ENCODE peak calls at places on chromosomes 2 and 18, in ten cellular contexts. One of them, this sample, is unnamed.
A peak's percentile ranks its signal among the peaks of the same experiment; 100 is the strongest.

GRCh38 chr2:120934891-120935338 is 199.2 kb downstream of the GLI2 start:
- DNase-seq in HepG2: peak; percentile 84
- DNase-seq in tibial artery: peak; percentile 71
- DNase-seq in psoas muscle: peak; percentile 61
- DNase-seq in prostate gland: peak; percentile 79
- DNase-seq in Panc1: peak; percentile 76
- DNase-seq in breast epithelium: no peak
- DNase-seq in lower lobe of right lung: no peak
- DNase-seq in PC-9: peak; percentile 82
- DNase-seq in upper lobe of right lung: no peak
- DNase-seq in this sample: peak; percentile 59

GRCh38 chr2:158501301-158501700 is 44.5 kb downstream of the PKP4 start:
- DNase-seq in lower lobe of right lung: no peak
- DNase-seq in PC-9: no peak
- DNase-seq in Panc1: no peak
- DNase-seq in tibial artery: no peak
- DNase-seq in psoas muscle: no peak
- DNase-seq in upper lobe of right lung: no peak
- DNase-seq in HepG2: no peak
- DNase-seq in breast epithelium: no peak
- DNase-seq in prostate gland: no peak
- DNase-seq in this sample: no peak

GRCh38 chr2:169107645-169108044 is 38.3 kb downstream of the DHRS9 start:
- DNase-seq in HepG2: no peak
- DNase-seq in PC-9: peak; percentile 57
- DNase-seq in lower lobe of right lung: no peak
- DNase-seq in breast epithelium: no peak
- DNase-seq in psoas muscle: no peak
- DNase-seq in upper lobe of right lung: no peak
- DNase-seq in prostate gland: no peak
- DNase-seq in Panc1: no peak
- DNase-seq in tibial artery: no peak
- DNase-seq in this sample: peak; percentile 59

GRCh38 chr2:207253946-207254345 is 88.2 kb upstream of the KLF7 start:
- DNase-seq in tibial artery: no peak
- DNase-seq in PC-9: peak; percentile 78
- DNase-seq in prostate gland: no peak
- DNase-seq in psoas muscle: no peak
- DNase-seq in lower lobe of right lung: no peak
- DNase-seq in breast epithelium: no peak
- DNase-seq in HepG2: no peak
- DNase-seq in Panc1: no peak
- DNase-seq in upper lobe of right lung: no peak
- DNase-seq in this sample: no peak

GRCh38 chr18:45557296-45557695 is 58.0 kb upstream of the SLC14A2 start:
- DNase-seq in prostate gland: no peak
- DNase-seq in upper lobe of right lung: no peak
- DNase-seq in tibial artery: no peak
- DNase-seq in breast epithelium: no peak
- DNase-seq in HepG2: no peak
- DNase-seq in PC-9: no peak
- DNase-seq in lower lobe of right lung: no peak
- DNase-seq in psoas muscle: no peak
- DNase-seq in Panc1: no peak
- DNase-seq in this sample: no peak

GRCh38 chr18:40283560-40283959 is 1671.5 kb upstream of the PIK3C3 start:
- DNase-seq in Panc1: no peak
- DNase-seq in tibial artery: no peak
- DNase-seq in upper lobe of right lung: no peak
- DNase-seq in prostate gland: no peak
- DNase-seq in PC-9: no peak
- DNase-seq in lower lobe of right lung: no peak
- DNase-seq in psoas muscle: no peak
- DNase-seq in breast epithelium: no peak
- DNase-seq in HepG2: no peak
- DNase-seq in this sample: no peak

GRCh38 chr2:230797515-230798495 is 66.9 kb upstream of the ITM2C start:
- DNase-seq in PC-9: no peak
- DNase-seq in lower lobe of right lung: no peak
- DNase-seq in prostate gland: no peak
- DNase-seq in breast epithelium: no peak
- DNase-seq in HepG2: no peak
- DNase-seq in psoas muscle: no peak
- DNase-seq in upper lobe of right lung: no peak
- DNase-seq in tibial artery: no peak
- DNase-seq in Panc1: no peak
- DNase-seq in this sample: no peak

GRCh38 chr2:120653026-120653425 is 82.6 kb upstream of the GLI2 start:
- DNase-seq in Panc1: no peak
- DNase-seq in breast epithelium: no peak
- DNase-seq in lower lobe of right lung: no peak
- DNase-seq in tibial artery: no peak
- DNase-seq in prostate gland: no peak
- DNase-seq in HepG2: no peak
- DNase-seq in upper lobe of right lung: no peak
- DNase-seq in psoas muscle: no peak
- DNase-seq in PC-9: no peak
- DNase-seq in this sample: no peak

GRCh38 chr18:49846263-49846662 is 32.9 kb upstream of the ACAA2 start:
- DNase-seq in prostate gland: no peak
- DNase-seq in PC-9: no peak
- DNase-seq in lower lobe of right lung: no peak
- DNase-seq in tibial artery: no peak
- DNase-seq in psoas muscle: no peak
- DNase-seq in breast epithelium: no peak
- DNase-seq in Panc1: no peak
- DNase-seq in upper lobe of right lung: no peak
- DNase-seq in HepG2: no peak
- DNase-seq in this sample: no peak

GRCh38 chr2:160269365-160269764 is 69.3 kb upstream of the ITGB6 start:
- DNase-seq in PC-9: no peak
- DNase-seq in psoas muscle: no peak
- DNase-seq in tibial artery: no peak
- DNase-seq in prostate gland: no peak
- DNase-seq in HepG2: no peak
- DNase-seq in lower lobe of right lung: peak; percentile 49
- DNase-seq in breast epithelium: no peak
- DNase-seq in Panc1: no peak
- DNase-seq in upper lobe of right lung: no peak
- DNase-seq in this sample: no peak

GRCh38 chr18:22829781-22830180 is 103.3 kb upstream of the RBBP8 start:
- DNase-seq in psoas muscle: no peak
- DNase-seq in breast epithelium: no peak
- DNase-seq in prostate gland: no peak
- DNase-seq in tibial artery: no peak
- DNase-seq in PC-9: no peak
- DNase-seq in lower lobe of right lung: no peak
- DNase-seq in upper lobe of right lung: no peak
- DNase-seq in Panc1: no peak
- DNase-seq in HepG2: no peak
- DNase-seq in this sample: no peak

GRCh38 chr2:851680-852079 is 99.0 kb upstream of the SNTG2 start:
- DNase-seq in breast epithelium: no peak
- DNase-seq in psoas muscle: no peak
- DNase-seq in prostate gland: no peak
- DNase-seq in lower lobe of right lung: no peak
- DNase-seq in tibial artery: no peak
- DNase-seq in upper lobe of right lung: no peak
- DNase-seq in Panc1: no peak
- DNase-seq in HepG2: no peak
- DNase-seq in PC-9: no peak
- DNase-seq in this sample: no peak

GRCh38 chr2:170461875-170462274 is 253.3 kb upstream of the SP5 start:
- DNase-seq in upper lobe of right lung: no peak
- DNase-seq in lower lobe of right lung: no peak
- DNase-seq in HepG2: no peak
- DNase-seq in Panc1: no peak
- DNase-seq in tibial artery: no peak
- DNase-seq in PC-9: no peak
- DNase-seq in breast epithelium: no peak
- DNase-seq in psoas muscle: no peak
- DNase-seq in prostate gland: no peak
- DNase-seq in this sample: no peak

GRCh38 chr2:130837811-130838565 is 1.3 kb downstream of the ARHGEF4 start:
- DNase-seq in breast epithelium: no peak
- DNase-seq in psoas muscle: no peak
- DNase-seq in PC-9: no peak
- DNase-seq in prostate gland: no peak
- DNase-seq in upper lobe of right lung: no peak
- DNase-seq in Panc1: no peak
- DNase-seq in tibial artery: no peak
- DNase-seq in lower lobe of right lung: no peak
- DNase-seq in HepG2: no peak
- DNase-seq in this sample: no peak

GRCh38 chr2:134128746-134129145 is 125.1 kb upstream of the MGAT5 start:
- DNase-seq in upper lobe of right lung: no peak
- DNase-seq in Panc1: no peak
- DNase-seq in prostate gland: no peak
- DNase-seq in PC-9: no peak
- DNase-seq in psoas muscle: no peak
- DNase-seq in breast epithelium: no peak
- DNase-seq in lower lobe of right lung: no peak
- DNase-seq in HepG2: no peak
- DNase-seq in tibial artery: no peak
- DNase-seq in this sample: no peak

GRCh38 chr2:134124047-134124753 is 129.7 kb upstream of the MGAT5 start:
- DNase-seq in psoas muscle: no peak
- DNase-seq in Panc1: no peak
- DNase-seq in PC-9: no peak
- DNase-seq in lower lobe of right lung: no peak
- DNase-seq in tibial artery: no peak
- DNase-seq in HepG2: peak; percentile 70
- DNase-seq in prostate gland: no peak
- DNase-seq in breast epithelium: no peak
- DNase-seq in upper lobe of right lung: no peak
- DNase-seq in this sample: peak; percentile 96

GRCh38 chr2:134131681-134132486 is 122.0 kb upstream of the MGAT5 start:
- DNase-seq in PC-9: no peak
- DNase-seq in prostate gland: peak; percentile 37
- DNase-seq in tibial artery: no peak
- DNase-seq in lower lobe of right lung: no peak
- DNase-seq in psoas muscle: no peak
- DNase-seq in upper lobe of right lung: no peak
- DNase-seq in breast epithelium: no peak
- DNase-seq in HepG2: no peak
- DNase-seq in Panc1: no peak
- DNase-seq in this sample: no peak

GRCh38 chr2:134129900-134130537 is 123.9 kb upstream of the MGAT5 start:
- DNase-seq in PC-9: no peak
- DNase-seq in upper lobe of right lung: no peak
- DNase-seq in lower lobe of right lung: no peak
- DNase-seq in Panc1: no peak
- DNase-seq in prostate gland: no peak
- DNase-seq in psoas muscle: no peak
- DNase-seq in HepG2: no peak
- DNase-seq in breast epithelium: no peak
- DNase-seq in tibial artery: no peak
- DNase-seq in this sample: no peak

GRCh38 chr2:134127496-134127895 is 126.4 kb upstream of the MGAT5 start:
- DNase-seq in upper lobe of right lung: no peak
- DNase-seq in breast epithelium: no peak
- DNase-seq in tibial artery: no peak
- DNase-seq in Panc1: no peak
- DNase-seq in lower lobe of right lung: no peak
- DNase-seq in HepG2: no peak
- DNase-seq in prostate gland: no peak
- DNase-seq in PC-9: no peak
- DNase-seq in psoas muscle: no peak
- DNase-seq in this sample: peak; percentile 74
- H3K36me3 ChIP-seq in upper lobe of right lung: no peaks in the 10 kb centered on the region
- H3K36me3 ChIP-seq in breast epithelium: no peaks in the 10 kb centered on the region
- H3K36me3 ChIP-seq in tibial artery: no peaks in the 10 kb centered on the region
- H3K36me3 ChIP-seq in Panc1: no peaks in the 10 kb centered on the region
- H3K36me3 ChIP-seq in lower lobe of right lung: no peaks in the 10 kb centered on the region
- H3K36me3 ChIP-seq in HepG2: no peaks in the 10 kb centered on the region
- H3K36me3 ChIP-seq in prostate gland: no peaks in the 10 kb centered on the region
- H3K36me3 ChIP-seq in PC-9: no peaks in the 10 kb centered on the region
- H3K36me3 ChIP-seq in psoas muscle: no peaks in the 10 kb centered on the region
- H3K36me3 ChIP-seq in this sample: no peaks in the 10 kb centered on the region

GRCh38 chr2:103552775-103553174 is 790.9 kb downstream of the TMEM182 start:
- DNase-seq in upper lobe of right lung: no peak
- DNase-seq in PC-9: no peak
- DNase-seq in lower lobe of right lung: no peak
- DNase-seq in HepG2: no peak
- DNase-seq in tibial artery: no peak
- DNase-seq in Panc1: no peak
- DNase-seq in prostate gland: no peak
- DNase-seq in psoas muscle: no peak
- DNase-seq in breast epithelium: no peak
- DNase-seq in this sample: no peak
- H3K9me3 ChIP-seq in upper lobe of right lung: no peaks in the 10 kb centered on the region
- H3K9me3 ChIP-seq in PC-9: no peaks in the 10 kb centered on the region
- H3K9me3 ChIP-seq in lower lobe of right lung: no peaks in the 10 kb centered on the region
- H3K9me3 ChIP-seq in HepG2: peaks cover 77% of the 10 kb centered on the region
- H3K9me3 ChIP-seq in tibial artery: no peaks in the 10 kb centered on the region
- H3K9me3 ChIP-seq in Panc1: peaks cover 3% of the 10 kb centered on the region
- H3K9me3 ChIP-seq in prostate gland: no peaks in the 10 kb centered on the region
- H3K9me3 ChIP-seq in psoas muscle: no peaks in the 10 kb centered on the region
- H3K9me3 ChIP-seq in breast epithelium: peaks cover 12% of the 10 kb centered on the region
- H3K9me3 ChIP-seq in this sample: no peaks in the 10 kb centered on the region

DNA sequence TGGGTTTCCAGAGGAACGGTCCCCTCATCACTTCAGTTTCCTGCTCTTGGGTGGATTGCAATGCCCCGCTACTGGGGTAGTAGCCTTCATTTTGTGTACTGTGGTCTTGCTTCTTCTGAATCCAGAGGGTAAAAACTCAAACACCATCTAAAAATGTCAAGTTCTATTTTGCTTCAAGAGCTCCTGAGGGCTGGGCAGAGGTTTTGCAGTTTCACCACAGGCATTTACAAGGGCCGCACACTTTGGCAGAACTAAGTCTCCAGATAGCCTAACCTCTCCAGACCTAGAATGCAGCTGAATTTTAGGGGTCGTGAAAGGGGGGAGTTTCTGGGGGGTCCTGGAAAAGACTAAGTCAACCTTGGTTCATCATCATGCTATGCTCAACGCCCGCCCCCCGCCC is 329.8 kb downstream of the OSR1 start:
- DNase-seq in HepG2: no peak
- DNase-seq in PC-9: no peak
- DNase-seq in prostate gland: no peak
- DNase-seq in Panc1: no peak
- DNase-seq in lower lobe of right lung: no peak
- DNase-seq in tibial artery: no peak
- DNase-seq in psoas muscle: no peak
- DNase-seq in breast epithelium: no peak
- DNase-seq in upper lobe of right lung: no peak
- DNase-seq in this sample: no peak
- H3K36me3 ChIP-seq in HepG2: no peaks in the 10 kb centered on the region
- H3K36me3 ChIP-seq in PC-9: no peaks in the 10 kb centered on the region
- H3K36me3 ChIP-seq in prostate gland: no peaks in the 10 kb centered on the region
- H3K36me3 ChIP-seq in Panc1: no peaks in the 10 kb centered on the region
- H3K36me3 ChIP-seq in lower lobe of right lung: no peaks in the 10 kb centered on the region
- H3K36me3 ChIP-seq in tibial artery: no peaks in the 10 kb centered on the region
- H3K36me3 ChIP-seq in psoas muscle: no peaks in the 10 kb centered on the region
- H3K36me3 ChIP-seq in breast epithelium: no peaks in the 10 kb centered on the region
- H3K36me3 ChIP-seq in upper lobe of right lung: no peaks in the 10 kb centered on the region
- H3K36me3 ChIP-seq in this sample: no peaks in the 10 kb centered on the region

DNA sequence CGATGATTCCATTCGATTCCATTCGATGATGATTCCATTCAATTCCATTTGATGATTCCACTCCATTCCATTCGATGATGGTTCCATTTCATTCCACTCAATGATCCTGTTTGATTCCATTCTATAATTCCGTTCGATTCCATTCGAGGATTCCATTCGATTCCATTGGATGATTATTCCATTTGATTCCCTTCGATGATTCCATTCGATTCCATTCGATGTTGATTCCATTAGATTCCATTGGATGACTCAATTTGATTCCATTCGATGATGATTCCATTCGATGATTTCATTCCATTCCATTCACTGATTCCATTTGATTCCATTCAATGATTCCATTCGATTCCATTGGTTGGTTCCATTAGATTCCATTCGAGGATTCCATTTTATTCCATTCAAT is 1084.4 kb downstream of the RPIA start:
- DNase-seq in lower lobe of right lung: no peak
- DNase-seq in Panc1: no peak
- DNase-seq in HepG2: no peak
- DNase-seq in PC-9: no peak
- DNase-seq in tibial artery: no peak
- DNase-seq in prostate gland: no peak
- DNase-seq in upper lobe of right lung: no peak
- DNase-seq in psoas muscle: no peak
- DNase-seq in breast epithelium: no peak
- DNase-seq in this sample: no peak
- H3K9me3 ChIP-seq in lower lobe of right lung: peaks cover 76% of the 10 kb centered on the region
- H3K9me3 ChIP-seq in Panc1: no peaks in the 10 kb centered on the region
- H3K9me3 ChIP-seq in HepG2: peaks cover 86% of the 10 kb centered on the region
- H3K9me3 ChIP-seq in PC-9: peaks cover 37% of the 10 kb centered on the region
- H3K9me3 ChIP-seq in tibial artery: peaks cover 30% of the 10 kb centered on the region
- H3K9me3 ChIP-seq in prostate gland: no peaks in the 10 kb centered on the region
- H3K9me3 ChIP-seq in upper lobe of right lung: peaks cover 74% of the 10 kb centered on the region
- H3K9me3 ChIP-seq in psoas muscle: peaks cover 82% of the 10 kb centered on the region
- H3K9me3 ChIP-seq in breast epithelium: peaks cover 89% of the 10 kb centered on the region
- H3K9me3 ChIP-seq in this sample: no peaks in the 10 kb centered on the region

This sample was measured in small intestine.